ENCODE peak calls at places on chromosome 4, in seven cellular contexts. V is heart left ventricle, E is adrenal gland, Q is tibial nerve, X is endothelial cell of umbilical vein, C is astrocyte, M is fibroblast of lung. G is an unnamed sample.

GRCh38 chr4:99729186-99729585 is 71.6 kb upstream of the C4orf54 start:
- DNase-seq in E (no peak), M (no peak), X (no peak), V (no peak), C (no peak), Q (no peak), G (no peak)

GRCh38 chr4:7353846-7354610 is 80.7 kb downstream of the PSAPL1 start:
- DNase-seq in M (no peak), E (no peak), Q (no peak), V (peak; percentile 13), X (no peak), C (no peak), G (no peak)

GRCh38 chr4:23161787-23162186 is 469.1 kb downstream of the GBA3 start:
- DNase-seq in E (no peak), Q (no peak), X (no peak), M (no peak), V (no peak), C (no peak), G (no peak)

GRCh38 chr4:147059064-147059731 is 113.5 kb upstream of the TTC29 start:
- DNase-seq in M (no peak), Q (no peak), C (no peak), V (no peak), E (no peak), X (no peak), G (no peak)

GRCh38 chr4:13642163-13642562 is 14.6 kb upstream of the BOD1L1 start:
- DNase-seq in V (no peak), Q (no peak), C (peak; percentile 52), E (no peak), X (no peak), M (peak; percentile 61), G (no peak)

GRCh38 chr4:185535818-185536729 is 767 bp upstream of the PDLIM3 start:
- DNase-seq in V (no peak), C (no peak), X (peak; percentile 17), E (no peak), M (peak; percentile 26), Q (no peak), G (no peak)

GRCh38 chr4:158769175-158769831 is 477 bp downstream of the FNIP2 start:
- DNase-seq in X (peak; percentile 40), M (peak; percentile 36), C (no peak), Q (no peak), V (peak; percentile 82), E (peak; percentile 43), G (peak; percentile 20)

GRCh38 chr4:86935833-86936721 is 1.3 kb downstream of the AFF1 start:
- DNase-seq in M (peak; percentile 78), V (peak; percentile 72), C (peak; percentile 67), E (peak; percentile 69), X (peak; percentile 84), Q (peak; percentile 63), G (peak; percentile 91)

GRCh38 chr4:40258624-40259023 is 61.8 kb downstream of the RHOH start:
- DNase-seq in E (no peak), X (no peak), V (no peak), Q (no peak), C (no peak), M (no peak), G (no peak)

GRCh38 chr4:105236202-105236916 is 89.7 kb downstream of the TET2 start:
- DNase-seq in C (no peak), V (no peak), Q (no peak), E (no peak), M (no peak), X (no peak), G (no peak)

GRCh38 chr4:112120021-112120420 is 25.2 kb upstream of the FAM241A start:
- DNase-seq in Q (no peak), X (peak; percentile 27), C (no peak), M (no peak), E (no peak), V (no peak), G (no peak)

GRCh38 chr4:147924604-147925412 is 192.9 kb downstream of the ARHGAP10 start:
- DNase-seq in E (peak; percentile 65), C (no peak), X (peak; percentile 65), Q (no peak), M (peak; percentile 24), V (no peak), G (peak; percentile 8)

GRCh38 chr4:23022032-23022431 is 329.3 kb downstream of the GBA3 start:
- DNase-seq in V (no peak), X (no peak), E (no peak), M (peak; percentile 96), Q (peak; percentile 8), C (peak; percentile 95), G (peak; percentile 19)

GRCh38 chr4:56372774-56373173 is 14.5 kb downstream of the AASDH start:
- DNase-seq in C (peak; percentile 63), E (no peak), V (no peak), M (peak; percentile 75), Q (no peak), X (no peak), G (no peak)

GRCh38 chr4:24226667-24227066 is 336.8 kb upstream of the PPARGC1A start:
- DNase-seq in E (no peak), M (peak; percentile 67), V (no peak), C (peak; percentile 64), Q (no peak), X (no peak), G (no peak)

GRCh38 chr4:31089815-31090214 is 369.6 kb downstream of the PCDH7 start:
- DNase-seq in C (peak; percentile 85), E (no peak), M (peak; percentile 85), Q (no peak), X (peak; percentile 80), V (no peak), G (peak; percentile 55)

GRCh38 chr4:159677521-159677920 is 574.6 kb downstream of the RAPGEF2 start:
- DNase-seq in V (no peak), M (peak; percentile 69), X (no peak), C (peak; percentile 69), E (no peak), Q (no peak), G (no peak)

GRCh38 chr4:78032446-78032845 is 24.7 kb upstream of the FRAS1 start:
- DNase-seq in C (no peak), E (no peak), X (no peak), V (no peak), Q (no peak), M (no peak), G (no peak)

GRCh38 chr4:72323227-72323626 is 245.8 kb downstream of the ADAMTS3 start:
- DNase-seq in Q (no peak), E (no peak), M (peak; percentile 38), V (no peak), C (peak; percentile 22), X (no peak), G (no peak)

GRCh38 chr4:45131020-45131419 is 404.7 kb upstream of the GNPDA2 start:
- DNase-seq in V (no peak), C (no peak), X (no peak), Q (no peak), E (no peak), M (no peak), G (no peak)

GRCh38 chr4:181150173-181150572 is 1093.0 kb upstream of the TENM3 start:
- DNase-seq in Q (no peak), V (no peak), X (no peak), C (no peak), E (no peak), M (peak; percentile 9), G (no peak)

DNA sequence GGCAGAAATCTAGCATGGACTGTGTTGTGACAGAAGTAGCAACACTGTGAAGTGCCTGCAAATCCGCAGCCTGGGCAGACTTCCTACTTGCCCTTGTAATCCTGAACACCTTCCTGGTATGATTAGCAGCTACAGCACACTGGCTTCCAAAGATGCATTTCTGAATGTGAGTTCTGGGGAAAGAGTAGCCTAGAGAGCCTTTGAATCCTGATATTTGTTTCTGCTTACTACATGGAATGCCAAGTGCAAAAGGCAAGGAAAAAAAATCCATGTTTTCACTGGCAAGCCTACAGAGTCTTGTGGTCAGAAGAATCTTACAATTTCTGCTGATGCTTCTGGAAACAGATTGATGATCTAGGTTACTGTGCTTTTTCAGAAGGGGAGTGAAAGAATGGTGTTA is 223.7 kb downstream of the COL25A1 start:
- DNase-seq in Q (peak; percentile 12), C (peak; percentile 95), E (no peak), M (peak; percentile 95), V (no peak), X (peak; percentile 48), G (no peak)
- H3K27ac ChIP-seq in Q (no peak overlapping the region), C (no peak overlapping the region), E (no peak overlapping the region), M (no peak overlapping the region), V (no peak overlapping the region), X (no peak overlapping the region), G (no peak overlapping the region)

GRCh38 chr4:119498520-119498919 is 130.1 kb downstream of the PDE5A start:
- DNase-seq in M (no peak), X (peak; percentile 29), C (no peak), Q (peak; percentile 11), E (peak; percentile 47), V (no peak), G (no peak)

GRCh38 chr4:119489305-119489704 is 139.3 kb downstream of the PDE5A start:
- DNase-seq in Q (no peak), E (no peak), V (no peak), C (no peak), X (no peak), M (no peak), G (no peak)

GRCh38 chr4:119490335-119490734 is 138.3 kb downstream of the PDE5A start:
- DNase-seq in X (peak; percentile 72), C (no peak), V (no peak), E (peak; percentile 9), Q (no peak), M (peak; percentile 23), G (no peak)

GRCh38 chr4:119493419-119493818 is 135.2 kb downstream of the PDE5A start:
- DNase-seq in V (no peak), Q (no peak), C (no peak), X (no peak), M (no peak), E (no peak), G (no peak)
- TF ChIP-seq CTCF in V (peak; percentile 20), Q (no peak), C (peak; percentile 1), X (no peak), M (no peak), E (no peak), G (peak; percentile 9)

DNA sequence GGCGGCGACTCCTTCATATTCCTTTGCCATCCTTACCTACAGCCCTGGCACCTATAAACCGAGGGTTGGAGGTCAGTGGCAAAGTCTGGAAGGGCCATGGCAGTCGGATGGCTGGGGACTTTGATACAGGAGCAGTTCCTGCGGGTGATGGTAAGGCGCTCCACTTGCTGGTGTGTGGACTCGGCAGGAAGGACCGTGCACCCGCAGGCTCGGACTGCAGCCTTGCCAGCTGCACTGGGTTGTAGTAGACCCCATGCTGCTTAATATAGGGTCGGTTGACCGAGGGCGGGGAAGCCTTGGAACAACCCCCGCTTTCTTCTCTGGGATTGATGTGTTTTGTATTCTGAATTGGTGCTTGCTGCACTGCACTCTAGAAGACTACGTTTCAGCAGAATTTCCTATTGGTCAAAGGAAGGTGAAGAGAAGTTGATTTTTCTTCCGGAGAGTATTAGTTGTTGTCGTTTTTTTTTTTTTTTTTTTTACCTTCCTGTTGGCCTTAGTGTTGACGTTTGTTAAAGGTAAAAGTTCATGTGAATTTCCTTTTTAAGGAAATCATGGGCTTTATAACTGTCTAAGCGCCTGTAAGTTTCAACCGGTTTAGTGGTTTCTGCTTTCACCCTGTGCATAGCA is 683 bp downstream of the BLTP1 start:
- DNase-seq in X (peak; percentile 50), E (peak; percentile 44), C (peak; percentile 25), Q (peak; percentile 10), V (peak; percentile 68), M (peak; percentile 36), G (peak; percentile 27)
- H3K27ac ChIP-seq in X (peak overlapping the region; percentile 50), E (peak overlapping the region; percentile 94), C (peak overlapping the region; percentile 69), Q (peak overlapping the region; percentile 94), V (peak overlapping the region; percentile 92), M (peak overlapping the region; percentile 77), G (peak overlapping the region; percentile 87)

DNA sequence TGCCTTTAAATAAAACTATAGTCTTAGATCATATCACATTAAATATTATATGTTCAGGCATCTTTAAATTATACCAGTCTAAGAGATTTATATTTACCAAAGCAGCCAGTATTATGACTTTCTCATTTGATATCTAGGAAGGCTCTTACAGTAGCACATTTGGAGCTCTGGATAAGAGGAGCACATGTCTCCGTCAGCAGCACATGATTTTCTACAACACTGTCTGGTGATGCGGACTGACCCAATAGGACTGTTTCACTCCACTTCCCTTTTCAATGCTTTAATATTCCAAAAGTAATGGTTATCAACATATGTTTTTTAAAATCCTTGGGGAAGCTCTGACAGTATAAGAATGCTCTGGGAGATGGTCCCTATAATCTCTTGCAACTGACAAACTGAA is 61.5 kb downstream of the HAUS3 start:
- DNase-seq in E (no peak), M (no peak), X (no peak), Q (no peak), C (no peak), V (no peak), G (no peak)
- TF ChIP-seq CTCF in E (no peak), M (no peak), X (no peak), Q (no peak), C (no peak), V (no peak), G (no peak)

G was measured in RWPE1.